ENCODE peak calls at places on chromosome 16, in eight cellular contexts. L is adrenal gland, A is endodermal cell, F is neural progenitor cell, D is cardiac muscle cell, R is psoas muscle, E is endothelial cell of umbilical vein, O is right atrium auricular region. Y is an unnamed sample.

GRCh38 chr16:52957199-52957598 is 95.5 kb downstream of the CHD9NB start:
- DNase-seq in L (no peak), A (no peak), F (no peak), D (no peak), R (no peak), E (no peak), O (no peak), Y (no peak)

GRCh38 chr16:17414421-17414820 is 56.3 kb downstream of the XYLT1 start:
- DNase-seq in L (no peak), A (no peak), F (no peak), D (no peak), R (no peak), E (no peak), O (no peak), Y (no peak)

GRCh38 chr16:69017036-69017783 is 88.2 kb upstream of the HAS3 start:
- DNase-seq in L (peak; percentile 54), A (no peak), F (no peak), D (peak; percentile 59), R (no peak), E (peak; percentile 92), O (no peak), Y (no peak)

GRCh38 chr16:2339521-2340484 is 725 bp downstream of the ABCA3 start:
- DNase-seq in L (peak; percentile 80), A (peak; percentile 82), F (peak; percentile 75), D (peak; percentile 12), R (peak; percentile 79), E (peak; percentile 63), O (no peak), Y (peak; percentile 66)

GRCh38 chr16:69424935-69425784 is 741 bp downstream of the CYB5B start:
- DNase-seq in L (no peak), A (no peak), F (no peak), D (no peak), R (no peak), E (no peak), O (no peak), Y (no peak)

GRCh38 chr16:47565454-47565853 is 104.3 kb downstream of the PHKB start:
- DNase-seq in L (peak; percentile 79), A (no peak), F (no peak), D (peak; percentile 78), R (peak; percentile 90), E (peak; percentile 30), O (peak; percentile 81), Y (no peak)

GRCh38 chr16:74743045-74743667 is 31.5 kb downstream of the FA2H start:
- DNase-seq in L (no peak), A (no peak), F (no peak), D (no peak), R (no peak), E (no peak), O (no peak), Y (no peak)

GRCh38 chr16:54194008-54194731 is 92.4 kb downstream of the IRX3 start:
- DNase-seq in L (peak; percentile 57), A (no peak), F (peak; percentile 55), D (peak; percentile 84), R (peak; percentile 94), E (no peak), O (peak; percentile 74), Y (peak; percentile 71)

GRCh38 chr16:23491490-23492391 is 18.6 kb downstream of the GGA2 start:
- DNase-seq in L (no peak), A (no peak), F (no peak), D (peak; percentile 18), R (no peak), E (peak; percentile 39), O (no peak), Y (no peak)

GRCh38 chr16:24151482-24151939 is 104.6 kb upstream of the CACNG3 start:
- DNase-seq in L (no peak), A (no peak), F (peak; percentile 38), D (no peak), R (no peak), E (peak; percentile 88), O (no peak), Y (peak; percentile 55)

GRCh38 chr16:82111944-82112343 is 58.1 kb downstream of the MPHOSPH6 start:
- DNase-seq in L (no peak), A (no peak), F (no peak), D (no peak), R (no peak), E (no peak), O (no peak), Y (no peak)

GRCh38 chr16:85428168-85428898 is 184.8 kb upstream of the GSE1 start:
- DNase-seq in L (no peak), A (peak; percentile 74), F (peak; percentile 60), D (peak; percentile 34), R (peak; percentile 52), E (peak; percentile 8), O (no peak), Y (peak; percentile 76)

GRCh38 chr16:23509763-23510153 is 536 bp downstream of the GGA2 start:
- DNase-seq in L (no peak), A (peak; percentile 66), F (peak; percentile 87), D (peak; percentile 38), R (peak; percentile 72), E (peak; percentile 42), O (no peak), Y (peak; percentile 50)

GRCh38 chr16:19874026-19874425 is 10.6 kb downstream of the GPRC5B start:
- DNase-seq in L (peak; percentile 67), A (no peak), F (no peak), D (no peak), R (no peak), E (no peak), O (no peak), Y (no peak)

GRCh38 chr16:19875900-19876299 is 8.7 kb downstream of the GPRC5B start:
- DNase-seq in L (no peak), A (no peak), F (peak; percentile 63), D (no peak), R (no peak), E (no peak), O (no peak), Y (no peak)

GRCh38 chr16:19878760-19879159 is 5.9 kb downstream of the GPRC5B start:
- DNase-seq in L (no peak), A (no peak), F (no peak), D (no peak), R (no peak), E (no peak), O (no peak), Y (no peak)

GRCh38 chr16:19874816-19875546 is 9.7 kb downstream of the GPRC5B start:
- DNase-seq in L (no peak), A (no peak), F (no peak), D (no peak), R (no peak), E (no peak), O (no peak), Y (no peak)

DNA sequence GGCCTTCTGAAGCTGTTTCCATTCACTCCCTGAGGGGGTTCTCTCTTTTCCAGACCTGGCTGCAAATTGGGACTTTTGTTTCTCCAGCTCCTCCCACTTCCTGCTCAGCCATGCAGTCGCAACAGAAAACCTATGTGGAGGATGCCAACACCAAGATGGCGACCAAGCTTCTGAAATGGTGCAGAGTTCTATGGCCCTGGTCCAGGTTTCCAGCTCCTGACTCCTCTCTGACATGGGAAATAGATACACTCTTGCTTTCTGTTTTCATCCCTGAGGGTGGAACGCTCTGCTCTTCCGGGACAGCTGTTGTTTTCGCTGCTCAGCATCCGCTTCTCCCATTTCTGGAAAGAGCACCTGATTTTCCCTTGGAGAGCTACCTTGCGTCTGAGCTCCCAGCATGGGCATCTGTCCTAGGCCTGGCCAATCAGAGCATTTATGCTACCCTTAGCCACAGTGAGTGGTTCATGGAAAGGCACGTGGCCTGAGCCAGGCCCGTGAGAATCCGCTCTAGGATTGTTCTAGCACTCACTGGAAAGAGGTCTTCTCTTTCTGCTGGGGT is 8.1 kb downstream of the GPRC5B start:
- DNase-seq in L (no peak), A (peak; percentile 63), F (no peak), D (no peak), R (no peak), E (no peak), O (no peak), Y (peak; percentile 36)
- H3K27ac ChIP-seq in L (no peak overlapping the region), A (no peak overlapping the region), F (peak overlapping the region; percentile 77), D (no peak overlapping the region), R (peak overlapping the region; percentile 92), E (no peak overlapping the region), O (peak overlapping the region; percentile 66), Y (peak overlapping the region; percentile 78)

DNA sequence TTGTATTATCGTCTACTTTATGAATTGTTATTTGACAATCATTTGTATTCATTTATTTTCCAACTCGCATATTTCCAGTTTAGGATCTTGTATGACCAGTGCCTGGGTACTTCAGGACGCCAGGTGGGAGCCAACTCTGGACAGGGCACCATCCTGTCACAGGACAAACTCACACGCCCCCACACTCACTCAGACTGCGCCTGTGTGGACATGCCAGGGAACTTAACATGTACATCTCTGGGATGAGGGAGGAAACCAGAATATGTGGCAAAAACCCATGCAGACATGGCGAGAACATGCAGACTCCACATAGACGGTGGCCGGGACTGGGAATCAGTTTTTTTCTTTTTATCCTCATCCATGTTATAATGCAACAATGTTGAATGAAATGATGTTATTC is 68.5 kb downstream of the CLEC16A start:
- DNase-seq in L (no peak), A (no peak), F (no peak), D (no peak), R (no peak), E (no peak), O (no peak), Y (no peak)
- H3K27ac ChIP-seq in L (no peak overlapping the region), A (no peak overlapping the region), F (no peak overlapping the region), D (no peak overlapping the region), R (no peak overlapping the region), E (no peak overlapping the region), O (no peak overlapping the region), Y (no peak overlapping the region)

GRCh38 chr16:84085271-84085667 is 31.5 kb downstream of the MBTPS1 start:
- DNase-seq in L (no peak), A (no peak), F (no peak), D (no peak), R (no peak), E (no peak), O (no peak), Y (no peak)
- H3K27ac ChIP-seq in L (no peak overlapping the region), A (no peak overlapping the region), F (no peak overlapping the region), D (no peak overlapping the region), R (no peak overlapping the region), E (no peak overlapping the region), O (peak overlapping the region; percentile 85), Y (no peak overlapping the region)

GRCh38 chr16:50036426-50036825 is 11.4 kb downstream of the CNEP1R1 start:
- DNase-seq in L (no peak), A (no peak), F (no peak), D (no peak), R (no peak), E (no peak), O (no peak), Y (no peak)

GRCh38 chr16:50040028-50040427 is 15.0 kb downstream of the CNEP1R1 start:
- DNase-seq in L (no peak), A (no peak), F (no peak), D (peak; percentile 3), R (no peak), E (no peak), O (no peak), Y (peak; percentile 13)

GRCh38 chr16:50035468-50035992 is 10.5 kb downstream of the CNEP1R1 start:
- DNase-seq in L (no peak), A (no peak), F (no peak), D (no peak), R (no peak), E (no peak), O (no peak), Y (no peak)

GRCh38 chr16:50038756-50039529 is 13.9 kb downstream of the CNEP1R1 start:
- DNase-seq in L (peak; percentile 77), A (peak; percentile 65), F (no peak), D (peak; percentile 7), R (no peak), E (no peak), O (peak; percentile 61), Y (peak; percentile 46)

DNA sequence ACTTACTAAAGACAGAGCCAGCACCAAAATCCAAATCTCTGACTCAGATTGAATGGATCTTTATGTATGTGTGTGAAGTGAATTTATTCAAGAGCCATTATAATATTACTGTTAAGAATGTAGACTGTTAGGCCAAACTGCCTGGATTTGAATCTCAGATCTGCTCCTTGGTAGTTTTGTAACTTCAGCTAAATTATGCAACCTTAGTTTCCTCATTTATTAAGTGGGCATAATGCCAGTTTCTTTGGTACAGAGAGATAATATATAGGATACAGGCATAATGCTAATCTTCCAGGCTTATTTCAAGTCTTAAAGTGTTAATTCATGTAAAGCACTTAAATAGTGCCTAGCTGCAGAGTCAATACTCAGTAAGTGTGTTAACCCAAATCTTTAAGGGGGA is 12.8 kb downstream of the CNEP1R1 start:
- DNase-seq in L (no peak), A (no peak), F (no peak), D (peak; percentile 72), R (no peak), E (no peak), O (no peak), Y (no peak)
- H3K27ac ChIP-seq in L (peak overlapping the region; percentile 60), A (no peak overlapping the region), F (no peak overlapping the region), D (no peak overlapping the region), R (no peak overlapping the region), E (no peak overlapping the region), O (no peak overlapping the region), Y (peak overlapping the region; percentile 20)